ENCODE peak calls at places on chromosomes 7 and 10, in nine cellular contexts. Q, E, C, V, B, K, M, L and I are unnamed samples. For H3K36me3, the result is how much of the 10 kb centered on the place peaks cover.

GRCh38 chr7:106424476-106425016 is 139.8 kb upstream of the NAMPT start:
- DNase-seq in C (no peak), K (no peak), V (no peak), Q (no peak), L (no peak), M (no peak), B (no peak), E (no peak), I (no peak)

GRCh38 chr10:95755511-95756004 is 405 bp upstream of the ENTPD1 start:
- DNase-seq in M (no peak), B (peak), K (no peak), C (no peak), E (no peak), Q (no peak), L (no peak), V (no peak), I (peak)

GRCh38 chr10:133043541-133044225 is 44.0 kb upstream of the ADGRA1 start:
- DNase-seq in Q (no peak), C (no peak), V (no peak), L (no peak), K (no peak), M (no peak), B (no peak), E (no peak), I (no peak)

GRCh38 chr7:156160811-156161210 is 348.5 kb upstream of the SHH start:
- DNase-seq in Q (no peak), V (peak), C (peak), M (no peak), B (no peak), E (no peak), L (no peak), K (no peak), I (peak)

GRCh38 chr7:11261470-11261869 is 287.8 kb downstream of the PHF14 start:
- DNase-seq in K (no peak), Q (no peak), M (no peak), V (no peak), C (peak), L (no peak), B (no peak), E (peak), I (no peak)

GRCh38 chr10:306007-306406 is 170.8 kb downstream of the ZMYND11 start:
- DNase-seq in B (no peak), K (no peak), Q (no peak), M (no peak), V (no peak), E (no peak), L (no peak), C (no peak), I (no peak)

GRCh38 chr10:34808789-34809745 is 6.0 kb downstream of the PARD3 start:
- DNase-seq in Q (no peak), E (peak), M (no peak), B (no peak), V (peak), C (no peak), K (peak), L (no peak), I (no peak)

GRCh38 chr10:52420656-52421055 is 106.6 kb downstream of the DKK1 start:
- DNase-seq in E (peak), B (no peak), Q (no peak), M (no peak), K (no peak), C (no peak), L (no peak), V (no peak), I (no peak)

GRCh38 chr10:13708256-13708990 is 121.7 kb downstream of the PRPF18 start:
- DNase-seq in V (no peak), C (no peak), E (peak), M (no peak), L (no peak), K (peak), Q (no peak), B (no peak), I (no peak)

GRCh38 chr7:21730399-21730798 is 187.6 kb downstream of the DNAH11 start:
- DNase-seq in M (no peak), V (no peak), K (no peak), B (no peak), E (no peak), L (no peak), Q (no peak), C (no peak), I (no peak)

GRCh38 chr7:21719846-21720245 is 177.0 kb downstream of the DNAH11 start:
- DNase-seq in Q (no peak), L (no peak), M (no peak), E (no peak), B (no peak), V (no peak), C (no peak), K (no peak), I (no peak)

GRCh38 chr7:21722371-21722770 is 179.5 kb downstream of the DNAH11 start:
- DNase-seq in L (no peak), V (no peak), C (no peak), M (no peak), K (no peak), B (no peak), Q (no peak), E (no peak), I (no peak)

GRCh38 chr7:21724562-21724961 is 181.7 kb downstream of the DNAH11 start:
- DNase-seq in L (no peak), C (no peak), M (no peak), Q (no peak), B (no peak), K (no peak), V (no peak), E (no peak), I (no peak)
- H3K36me3 ChIP-seq in L (under half), C (under half), M (under half), Q (under half), B (under half), K (under half), V (under half), E (under half), I (under half)

DNA sequence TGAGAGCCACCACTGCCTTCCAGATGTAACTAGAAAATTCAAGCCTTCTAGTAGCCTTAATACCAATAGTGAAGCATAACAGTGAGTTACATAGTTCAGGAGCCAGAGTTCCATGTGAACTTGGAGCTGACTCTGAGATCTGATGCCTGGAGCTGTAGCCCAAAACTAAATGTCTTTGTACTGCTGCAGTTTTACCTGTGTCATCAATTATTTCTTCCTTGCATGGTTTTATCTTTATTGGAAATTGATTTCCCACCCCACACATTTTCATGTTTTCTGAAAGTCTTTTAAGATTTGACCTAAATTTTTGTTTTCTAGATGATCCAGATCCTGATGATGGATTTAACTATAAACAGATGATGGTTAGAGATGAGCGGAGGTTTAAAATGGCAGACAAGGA is 17.0 kb downstream of the OPN1SW start:
- DNase-seq in Q (no peak), K (no peak), L (no peak), B (no peak), M (no peak), C (no peak), V (no peak), E (no peak), I (no peak)
- H3K36me3 ChIP-seq in Q (half or more), K (half or more), L (under half), B (half or more), M (under half), C (under half), V (half or more), E (under half), I (under half)

GRCh38 chr7:6430974-6431373 is 16.8 kb downstream of the DAGLB start:
- DNase-seq in M (no peak), Q (no peak), B (no peak), K (no peak), L (no peak), E (no peak), C (no peak), V (no peak), I (no peak)
- H3K36me3 ChIP-seq in M (under half), Q (under half), B (half or more), K (half or more), L (under half), E (under half), C (half or more), V (half or more), I (under half)

GRCh38 chr10:88901206-88901605 is 21.2 kb downstream of the STAMBPL1 start:
- DNase-seq in K (no peak), C (no peak), Q (no peak), E (no peak), L (no peak), B (no peak), M (no peak), V (no peak), I (peak)

GRCh38 chr10:88902328-88902789 is 22.3 kb downstream of the STAMBPL1 start:
- DNase-seq in Q (no peak), E (no peak), V (no peak), L (no peak), B (no peak), C (no peak), K (no peak), M (no peak), I (no peak)

GRCh38 chr10:88903715-88904114 is 23.7 kb downstream of the STAMBPL1 start:
- DNase-seq in K (no peak), V (no peak), C (no peak), Q (no peak), L (no peak), B (no peak), E (no peak), M (no peak), I (peak)

GRCh38 chr10:88899886-88900285 is 19.8 kb downstream of the STAMBPL1 start:
- DNase-seq in E (no peak), B (no peak), M (no peak), Q (no peak), V (no peak), K (peak), L (no peak), C (no peak), I (no peak)

DNA sequence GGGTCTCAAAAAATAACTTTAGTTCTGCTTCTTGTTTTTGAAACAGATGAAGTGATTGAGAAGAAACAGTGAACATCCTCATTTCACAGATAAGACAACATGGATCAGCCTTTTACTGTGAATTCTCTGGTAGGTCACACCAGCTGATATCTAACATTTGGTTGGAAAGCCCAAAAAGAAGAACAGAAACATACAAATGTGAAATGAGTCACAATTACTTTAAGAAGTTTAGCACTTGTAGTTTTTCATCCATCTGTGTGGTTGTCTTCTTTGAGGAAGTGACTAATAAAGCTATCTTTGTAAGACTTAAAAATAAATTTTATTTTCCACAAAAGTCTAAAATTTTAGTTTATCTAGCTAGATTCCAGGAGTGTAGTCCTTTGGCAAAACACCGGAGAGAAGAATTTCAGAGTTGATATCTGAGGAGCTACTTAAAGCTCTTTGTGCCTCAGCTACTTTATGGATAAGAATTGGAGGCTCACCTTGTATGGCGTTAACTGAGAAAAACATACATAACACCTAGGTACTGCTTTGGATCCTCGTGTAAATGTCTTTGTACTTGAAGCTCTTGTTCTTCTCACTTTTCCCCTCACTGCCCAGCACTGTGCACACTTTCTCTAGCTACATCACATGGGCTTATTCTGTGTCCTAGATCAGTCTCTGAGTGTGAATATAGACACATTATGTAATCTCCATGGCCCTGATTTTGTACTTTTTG is 21.7 kb downstream of the STAMBPL1 start:
- DNase-seq in M (no peak), B (no peak), Q (no peak), C (no peak), V (no peak), K (peak), E (peak), L (no peak), I (no peak)
- H3K36me3 ChIP-seq in M (under half), B (under half), Q (half or more), C (under half), V (under half), K (under half), E (under half), L (under half), I (under half)

DNA sequence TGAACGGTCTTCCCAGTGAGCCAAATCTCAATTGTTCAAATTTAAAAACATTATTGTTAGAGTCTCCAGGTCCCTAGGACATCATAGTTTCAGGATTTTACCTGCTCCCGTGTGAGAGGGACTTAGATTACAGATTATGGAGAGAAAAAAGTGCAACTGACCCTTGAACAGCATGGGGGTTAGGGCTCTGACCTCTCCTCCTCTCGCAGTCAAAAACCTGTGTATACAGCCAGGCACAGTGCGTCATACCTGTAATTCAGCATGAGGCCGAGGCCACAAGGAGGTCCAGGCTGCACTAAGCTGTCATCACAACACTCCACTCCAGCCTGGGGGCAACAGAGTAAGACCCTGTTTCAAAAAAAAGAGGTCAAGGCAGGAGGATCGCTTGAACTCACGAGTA is 25.5 kb downstream of the BAZ1B start:
- DNase-seq in K (no peak), Q (no peak), B (no peak), C (no peak), E (no peak), M (no peak), L (no peak), V (no peak), I (no peak)
- H3K36me3 ChIP-seq in K (half or more), Q (half or more), B (half or more), C (half or more), E (under half), M (under half), L (under half), V (half or more), I (under half)

GRCh38 chr7:55158541-55158940 is 139.7 kb downstream of the EGFR start:
- DNase-seq in Q (no peak), V (no peak), B (no peak), C (no peak), K (no peak), E (peak), M (no peak), L (no peak), I (no peak)
- H3K36me3 ChIP-seq in Q (under half), V (half or more), B (half or more), C (half or more), K (half or more), E (under half), M (under half), L (under half), I (under half)

DNA sequence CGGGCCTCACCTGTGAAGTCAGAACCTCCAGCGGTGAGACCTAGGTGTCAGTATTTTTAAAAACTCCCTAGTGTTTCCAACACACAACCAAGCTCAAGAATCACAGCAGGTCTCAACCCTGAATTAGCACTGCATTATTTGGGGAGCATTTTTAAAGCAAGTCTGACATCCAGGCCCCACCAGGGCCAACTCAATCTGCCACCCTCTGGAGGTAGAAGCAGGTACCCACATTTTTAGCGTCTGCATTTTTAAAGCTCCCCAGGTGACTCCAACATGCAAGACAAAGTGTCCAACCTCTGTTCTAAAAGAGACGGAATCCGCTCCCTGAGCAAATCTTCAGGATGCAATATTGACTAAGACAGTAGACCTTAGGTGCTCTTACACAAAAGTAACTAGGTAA is 225.7 kb downstream of the TNS3 start:
- DNase-seq in V (no peak), B (no peak), K (no peak), L (no peak), Q (no peak), E (no peak), C (no peak), M (no peak), I (no peak)
- H3K36me3 ChIP-seq in V (under half), B (under half), K (half or more), L (under half), Q (under half), E (under half), C (under half), M (under half), I (under half)

DNA sequence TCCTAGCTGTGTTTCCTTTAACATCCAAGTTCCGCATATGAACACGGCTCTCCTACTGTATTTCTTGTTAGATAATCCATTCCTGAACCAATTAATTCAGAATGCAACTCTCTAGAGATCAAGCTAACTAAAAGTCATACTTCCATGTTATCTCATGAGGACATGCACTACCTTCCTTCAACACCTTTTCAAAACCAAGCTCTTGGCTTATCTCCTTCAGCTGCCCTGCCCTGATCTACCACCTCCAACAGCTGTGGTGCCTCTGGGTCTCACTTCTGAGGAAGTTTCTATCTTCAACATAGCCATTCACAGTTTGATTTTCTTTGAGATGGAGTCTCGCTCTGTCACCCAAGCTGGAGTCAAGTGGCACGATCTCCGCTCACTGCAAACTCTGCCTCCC is 109.5 kb downstream of the IDE start:
- DNase-seq in K (no peak), L (no peak), B (no peak), V (no peak), C (no peak), M (no peak), E (no peak), Q (no peak), I (no peak)
- H3K36me3 ChIP-seq in K (half or more), L (under half), B (half or more), V (half or more), C (under half), M (under half), E (under half), Q (half or more), I (under half)